ENCODE peak calls at places on chromosome 5, in eight cellular contexts. G, J, I, X, A, T, O and B are unnamed samples.

GRCh38 chr5:59173568-59173967 is 590.7 kb downstream of the RAB3C start:
- DNase-seq in I (no peak), X (no peak), O (no peak), G (no peak), A (no peak), T (peak), J (no peak), B (no peak)

GRCh38 chr5:79235222-79235577 is 731 bp upstream of the JMY start:
- DNase-seq in X (no peak), O (no peak), J (peak), T (peak), A (no peak), G (no peak), I (no peak), B (no peak)

GRCh38 chr5:56540266-56540665 is 275.1 kb upstream of the MAP3K1 start:
- DNase-seq in G (no peak), O (no peak), I (no peak), J (no peak), T (no peak), X (no peak), A (no peak), B (no peak)

GRCh38 chr5:95591490-95591901 is 28.4 kb upstream of the GPR150 start:
- DNase-seq in T (peak), O (no peak), I (no peak), J (peak), X (no peak), A (no peak), G (no peak), B (peak)

GRCh38 chr5:73418244-73418691 is 30.3 kb downstream of the FOXD1 start:
- DNase-seq in X (no peak), J (no peak), G (no peak), A (no peak), O (no peak), I (no peak), T (no peak), B (no peak)

GRCh38 chr5:119036101-119036762 is 34.7 kb upstream of the DMXL1 start:
- DNase-seq in T (peak), O (no peak), X (no peak), J (peak), G (no peak), A (no peak), I (no peak), B (no peak)

GRCh38 chr5:4042311-4042710 is 446.7 kb downstream of the IRX1 start:
- DNase-seq in G (no peak), O (no peak), I (no peak), A (no peak), J (no peak), X (no peak), T (no peak), B (no peak)

GRCh38 chr5:11222169-11222568 is 461.1 kb upstream of the DAP start:
- DNase-seq in T (no peak), X (no peak), G (no peak), O (no peak), A (no peak), I (no peak), J (peak), B (no peak)

GRCh38 chr5:72841756-72842535 is 25.5 kb downstream of the TNPO1 start:
- DNase-seq in J (peak), A (no peak), T (no peak), O (no peak), I (no peak), G (no peak), X (no peak), B (no peak)

GRCh38 chr5:13987843-13988464 is 43.5 kb upstream of the DNAH5 start:
- DNase-seq in I (no peak), G (no peak), J (peak), O (peak), X (peak), A (no peak), T (peak), B (peak)

GRCh38 chr5:108670591-108671335 is 76.9 kb upstream of the FER start:
- DNase-seq in O (no peak), I (no peak), T (no peak), X (peak), A (no peak), J (no peak), G (no peak), B (no peak)

GRCh38 chr5:35618297-35618636 is 604 bp downstream of the SPEF2 start:
- DNase-seq in A (no peak), X (no peak), I (no peak), T (peak), J (peak), G (no peak), O (no peak), B (no peak)

GRCh38 chr5:137078171-137078665 is 420.9 kb downstream of the SPOCK1 start:
- DNase-seq in A (no peak), O (no peak), I (no peak), G (no peak), T (no peak), J (peak), X (no peak), B (no peak)

GRCh38 chr5:22754155-22754554 is 99.0 kb downstream of the CDH12 start:
- DNase-seq in A (no peak), T (no peak), I (no peak), G (no peak), J (no peak), X (no peak), O (no peak), B (no peak)

GRCh38 chr5:142360607-142361120 is 35.8 kb upstream of the SPRY4 start:
- DNase-seq in T (peak), G (no peak), X (peak), O (peak), I (no peak), J (peak), A (no peak), B (no peak)

GRCh38 chr5:51411917-51412316 is 28.7 kb downstream of the ISL1 start:
- DNase-seq in J (no peak), X (no peak), O (no peak), T (no peak), A (no peak), G (no peak), I (no peak), B (no peak)

GRCh38 chr5:10364186-10364689 is 10.7 kb downstream of the MARCHF6 start:
- DNase-seq in J (peak), T (no peak), X (no peak), I (no peak), G (no peak), A (no peak), O (no peak), B (no peak)

GRCh38 chr5:40678021-40678939 is 1.4 kb upstream of the PTGER4 start:
- DNase-seq in G (no peak), T (no peak), A (no peak), O (no peak), J (peak), X (no peak), I (no peak), B (no peak)

GRCh38 chr5:149015126-149015525 is 47.7 kb downstream of the SH3TC2 start:
- DNase-seq in O (no peak), X (no peak), J (no peak), A (no peak), T (peak), I (no peak), G (no peak), B (no peak)

GRCh38 chr5:672329-673139 is 20.6 kb downstream of the TPPP start:
- DNase-seq in O (peak), T (peak), X (peak), A (peak), G (no peak), I (peak), J (peak), B (no peak)

GRCh38 chr5:150780180-150780692 is 1.7 kb downstream of the SMIM3 start:
- DNase-seq in O (peak), I (peak), G (peak), X (no peak), T (peak), J (no peak), A (no peak), B (peak)

GRCh38 chr5:168645195-168645594 is 66.0 kb upstream of the PANK3 start:
- DNase-seq in O (no peak), J (no peak), A (no peak), I (no peak), T (no peak), X (no peak), G (no peak), B (no peak)

GRCh38 chr5:168339151-168340140 is 48.0 kb downstream of the WWC1 start:
- DNase-seq in O (no peak), I (no peak), A (no peak), J (peak), X (peak), G (no peak), T (no peak), B (no peak)

GRCh38 chr5:173472784-173473278 is 143.6 kb downstream of the BOD1 start:
- DNase-seq in O (no peak), J (no peak), X (no peak), T (peak), G (no peak), I (no peak), A (no peak), B (no peak)

GRCh38 chr5:966941-967340 is 41.7 kb upstream of the NKD2 start:
- DNase-seq in T (no peak), X (no peak), I (no peak), G (no peak), O (no peak), A (no peak), J (no peak), B (no peak)

GRCh38 chr5:110658006-110658405 is 68.5 kb downstream of the TMEM232 start:
- DNase-seq in T (no peak), J (no peak), G (no peak), I (no peak), A (no peak), O (no peak), X (no peak), B (no peak)

GRCh38 chr5:174312270-174312617 is 266.7 kb downstream of the NSG2 start:
- DNase-seq in X (no peak), O (no peak), J (no peak), I (no peak), G (no peak), A (no peak), T (no peak), B (no peak)

GRCh38 chr5:44001675-44002380 is 387.4 kb downstream of the FGF10 start:
- DNase-seq in I (no peak), T (no peak), G (no peak), X (no peak), O (no peak), A (no peak), J (peak), B (no peak)
- H3K4me3 ChIP-seq in I (no peak), T (no peak), G (no peak), X (no peak), O (no peak), A (no peak), J (no peak), B (no peak)

GRCh38 chr5:54867310-54867944 is 118.0 kb downstream of the ESM1 start:
- DNase-seq in X (peak), I (no peak), J (peak), T (peak), O (no peak), A (no peak), G (no peak), B (no peak)
- TF ChIP-seq CTCF in X (peak), I (peak), J (peak), T (peak), O (peak), A (peak), G (peak), B (peak)

DNA sequence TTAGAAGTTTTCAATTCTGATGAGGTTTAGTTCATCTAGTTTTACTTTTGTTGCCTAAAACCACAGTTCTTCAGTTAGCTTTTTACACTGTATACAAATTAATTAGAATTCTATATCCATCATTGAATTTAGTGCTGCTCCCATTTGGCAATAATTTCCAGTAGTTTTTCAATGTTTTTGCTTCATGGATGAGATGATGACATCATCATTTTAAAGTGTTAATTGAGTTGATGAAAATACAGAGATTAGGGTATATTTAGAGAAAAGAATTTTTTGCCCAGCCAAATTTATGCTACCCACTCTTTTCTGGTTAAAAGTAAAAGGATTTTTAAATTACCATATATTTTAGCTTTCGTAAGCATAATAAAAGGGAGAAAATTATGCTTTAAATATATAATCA is 323.8 kb downstream of the TMEM167A start:
- DNase-seq in G (no peak), T (no peak), A (no peak), O (no peak), X (no peak), J (no peak), I (no peak), B (no peak)
- H3K4me3 ChIP-seq in G (no peak), T (no peak), A (no peak), O (no peak), X (no peak), J (no peak), I (no peak), B (no peak)

GRCh38 chr5:29518176-29518575 is 1675.3 kb upstream of the CDH6 start:
- DNase-seq in J (no peak), O (no peak), I (no peak), A (no peak), X (no peak), G (no peak), T (no peak), B (no peak)
- TF ChIP-seq CTCF in J (no peak), O (no peak), I (no peak), A (no peak), X (no peak), G (no peak), T (no peak), B (no peak)

DNA sequence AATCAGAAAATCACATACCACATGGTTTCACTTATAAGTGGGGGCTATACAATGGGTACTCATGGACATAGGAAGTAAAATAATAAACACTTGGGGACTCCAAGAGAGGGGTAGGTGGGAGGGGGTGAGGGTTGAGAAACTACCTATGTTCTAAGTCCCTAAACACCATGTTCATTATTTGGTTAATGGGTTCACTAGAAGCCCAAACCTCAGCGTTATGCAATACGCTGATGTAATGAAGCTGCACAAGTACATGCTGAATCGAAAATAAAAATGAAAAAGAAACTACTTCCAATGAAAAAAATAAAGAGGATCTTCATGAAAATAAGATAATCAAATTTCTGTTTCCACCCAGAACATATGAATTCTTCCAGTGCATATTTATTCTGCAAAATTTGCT is 208.5 kb downstream of the TMEM161B start:
- DNase-seq in I (no peak), T (no peak), G (no peak), X (no peak), A (no peak), O (no peak), J (no peak), B (no peak)
- H3K4me3 ChIP-seq in I (no peak), T (no peak), G (no peak), X (no peak), A (no peak), O (no peak), J (no peak), B (no peak)

DNA sequence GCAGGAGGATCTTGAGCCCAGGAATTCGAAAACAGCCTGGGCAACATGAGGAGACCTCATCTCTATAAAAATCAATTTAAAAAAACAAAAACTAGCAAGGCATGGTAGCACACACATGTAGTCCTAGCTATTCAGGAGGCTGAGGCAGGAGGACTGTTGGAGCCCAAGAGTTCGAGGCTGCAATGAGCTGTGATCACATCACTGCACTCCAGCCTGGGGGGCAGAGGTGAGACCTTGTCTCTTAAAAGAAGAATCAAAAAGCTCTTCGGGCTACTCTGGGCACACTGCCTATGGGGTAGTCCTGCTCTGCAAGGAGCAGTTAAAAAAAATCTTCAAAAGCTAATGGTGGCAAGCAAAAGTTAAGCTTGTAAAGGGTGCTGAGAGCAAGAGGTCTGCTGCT is 23.5 kb downstream of the SKP1 start:
- DNase-seq in A (no peak), J (no peak), G (no peak), O (no peak), X (no peak), I (no peak), T (no peak), B (no peak)
- TF ChIP-seq CTCF in A (no peak), J (no peak), G (no peak), O (no peak), X (no peak), I (no peak), T (no peak), B (no peak)

GRCh38 chr5:124913329-124913653 is 166.9 kb upstream of the ZNF608 start:
- DNase-seq in J (no peak), T (no peak), A (no peak), I (no peak), O (no peak), G (no peak), X (no peak), B (no peak)

GRCh38 chr5:124908603-124909451 is 162.4 kb upstream of the ZNF608 start:
- DNase-seq in T (peak), O (no peak), A (no peak), J (no peak), I (no peak), G (peak), X (peak), B (no peak)

GRCh38 chr5:124910354-124911016 is 164.0 kb upstream of the ZNF608 start:
- DNase-seq in O (no peak), T (peak), I (no peak), J (no peak), X (no peak), G (no peak), A (no peak), B (no peak)

GRCh38 chr5:124909734-124910133 is 163.3 kb upstream of the ZNF608 start:
- DNase-seq in X (no peak), T (no peak), A (no peak), J (no peak), I (no peak), G (no peak), O (no peak), B (no peak)

DNA sequence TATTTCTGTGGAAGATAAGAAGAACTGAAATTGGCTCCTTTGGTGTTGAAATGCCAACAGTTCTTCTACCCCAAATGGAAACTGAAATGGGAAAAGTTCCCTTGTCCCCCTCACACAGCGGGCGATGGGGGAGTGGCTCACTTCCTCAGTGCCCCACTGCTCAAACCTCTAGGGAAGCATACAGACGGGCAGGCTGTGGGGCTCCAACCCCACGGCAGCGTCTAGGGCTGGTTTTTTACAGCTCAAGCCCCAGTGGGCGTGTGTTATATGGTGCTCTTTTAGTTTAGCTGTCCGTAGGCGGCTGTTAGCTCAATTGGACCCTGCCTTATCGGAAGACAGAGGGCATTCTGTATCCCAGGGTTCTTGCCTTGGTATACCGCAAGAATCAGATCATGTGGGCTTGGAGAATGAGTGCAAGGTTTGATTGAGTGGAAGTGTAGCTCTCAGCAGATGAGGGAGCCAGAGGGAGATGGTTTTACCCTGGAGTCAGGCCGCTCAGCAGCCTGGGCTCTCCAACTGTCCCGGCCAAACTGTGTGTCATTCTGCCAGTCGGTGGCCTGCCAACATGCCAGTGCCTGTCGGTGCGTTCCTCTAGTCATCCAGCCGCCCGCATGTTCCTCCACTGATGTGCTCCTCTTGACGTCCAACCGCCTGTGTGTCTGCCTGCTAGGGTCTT is 166.4 kb upstream of the ZNF608 start:
- DNase-seq in J (no peak), T (no peak), I (peak), X (no peak), O (no peak), A (no peak), G (no peak), B (no peak)
- H3K4me3 ChIP-seq in J (no peak), T (no peak), I (no peak), X (no peak), O (no peak), A (no peak), G (no peak), B (no peak)

GRCh38 chr5:177303925-177304391 is 359 bp downstream of the PRELID1 start:
- DNase-seq in A (no peak), I (no peak), O (no peak), G (no peak), X (no peak), J (no peak), T (peak), B (no peak)

GRCh38 chr5:177304392-177305119 is 957 bp downstream of the PRELID1 start:
- DNase-seq in G (no peak), T (no peak), J (peak), X (no peak), O (peak), A (no peak), I (no peak), B (no peak)

GRCh38 chr5:177301503-177302165 is 1.9 kb downstream of the RAB24 start:
- DNase-seq in I (peak), O (peak), G (no peak), X (no peak), J (peak), A (no peak), T (no peak), B (no peak)

GRCh38 chr5:177302354-177303110 is 987 bp downstream of the RAB24 start:
- DNase-seq in J (peak), G (no peak), T (no peak), A (no peak), O (no peak), X (peak), I (no peak), B (no peak)

DNA sequence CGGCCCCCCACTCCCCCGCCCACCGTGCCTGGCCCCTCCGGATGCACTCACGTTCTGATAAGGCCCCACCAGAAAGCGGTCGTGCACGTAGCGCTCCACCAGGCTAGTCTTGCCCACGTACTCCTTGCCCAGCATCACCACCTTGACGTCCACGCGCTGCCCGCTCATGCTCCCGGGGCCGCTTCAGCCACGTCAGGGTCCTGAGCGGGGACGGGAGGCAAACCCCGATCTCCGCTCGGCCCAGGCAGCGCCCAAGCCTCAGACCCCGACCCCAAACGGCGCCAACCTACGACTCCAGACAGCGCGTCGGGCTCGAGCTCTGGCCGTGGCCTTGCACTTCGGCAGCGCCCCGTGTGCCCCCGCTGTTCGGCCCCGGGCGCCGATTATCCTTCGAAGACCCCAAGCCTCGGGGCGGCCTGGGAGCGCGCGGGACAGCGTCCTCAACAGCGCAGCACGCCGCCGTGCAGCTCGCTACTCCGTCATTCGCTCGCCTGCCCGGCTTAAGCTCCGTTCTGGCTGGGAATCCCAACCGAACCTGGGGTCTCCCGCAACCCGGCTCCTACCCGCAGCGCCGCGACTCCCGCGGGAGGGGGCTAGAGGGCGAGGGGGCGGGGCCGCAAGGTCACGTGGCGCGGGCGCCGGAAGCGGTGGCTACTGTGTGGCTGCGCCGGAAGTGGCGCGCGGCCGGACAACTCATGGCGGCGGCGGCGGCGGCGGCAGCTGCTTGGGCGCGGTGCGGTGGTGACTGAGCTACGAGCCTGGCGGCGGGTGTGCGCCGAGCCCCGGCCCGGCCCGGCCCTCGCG is at the start of the genes PRELID1 and RAB24:
- DNase-seq in O (peak), X (peak), G (no peak), T (peak), J (peak), I (peak), A (peak), B (no peak)
- TF ChIP-seq CTCF in O (peak), X (peak), G (peak), T (no peak), J (peak), I (peak), A (no peak), B (peak)